ENCODE peak calls at places on chromosomes 16 and 17, in eight cellular contexts. T is trophoblast cell; K is ELR; W is Kasumi-1; N is EH; S is head of caudate nucleus; U is stimulated activated CD4-positive, alpha-beta T cell treated with anti-CD3 and anti-CD28 coated beads, Interleukin-1b, Interleukin-23, amount 100 ng/mL, for 1 hour; G is mucosa of gallbladder. M is an unnamed sample.

GRCh38 chr16:55372792-55373488 is 48.9 kb downstream of the IRX6 start:
- DNase-seq in T (no peak), K (no peak), W (no peak), N (no peak), S (no peak), U (no peak), G (no peak), M (no peak)

GRCh38 chr17:77462101-77462500 is 321.3 kb downstream of the SEC14L1 start:
- DNase-seq in T (no peak), K (no peak), W (peak; percentile 53), N (no peak), S (no peak), U (no peak), G (no peak), M (no peak)

GRCh38 chr16:85275533-85276249 is 163.4 kb upstream of the CIBAR2 start:
- DNase-seq in T (peak; percentile 24), K (peak; percentile 72), W (peak; percentile 45), N (peak; percentile 59), S (peak; percentile 89), U (peak; percentile 63), G (peak; percentile 46), M (peak; percentile 54)

GRCh38 chr16:9929836-9930235 is 252.4 kb downstream of the GRIN2A start:
- DNase-seq in T (no peak), K (no peak), W (no peak), N (no peak), S (no peak), U (no peak), G (no peak), M (no peak)

GRCh38 chr17:78374631-78375274 is 3.7 kb upstream of the PGS1 start:
- DNase-seq in T (peak; percentile 49), K (peak; percentile 90), W (no peak), N (peak; percentile 84), S (no peak), U (no peak), G (no peak), M (no peak)

GRCh38 chr16:90008708-90009145 is 10.5 kb downstream of the DBNDD1 start:
- DNase-seq in T (no peak), K (no peak), W (peak; percentile 82), N (no peak), S (no peak), U (peak; percentile 19), G (no peak), M (peak; percentile 65)

GRCh38 chr16:23539984-23540816 is 16.9 kb downstream of the EARS2 start:
- DNase-seq in T (no peak), K (no peak), W (no peak), N (no peak), S (no peak), U (no peak), G (no peak), M (no peak)

GRCh38 chr17:17191346-17191792 is 14.8 kb downstream of the PLD6 start:
- DNase-seq in T (peak; percentile 13), K (peak; percentile 89), W (no peak), N (peak; percentile 94), S (no peak), U (no peak), G (no peak), M (no peak)

GRCh38 chr17:53391197-53391596 is 431.5 kb upstream of the KIF2B start:
- DNase-seq in T (no peak), K (no peak), W (no peak), N (no peak), S (no peak), U (no peak), G (no peak), M (no peak)

GRCh38 chr17:54882371-54882770 is 18.3 kb upstream of the TOM1L1 start:
- DNase-seq in T (no peak), K (no peak), W (no peak), N (no peak), S (no peak), U (no peak), G (no peak), M (no peak)

GRCh38 chr17:66964083-66964771 is at the start of gene CACNG4:
- DNase-seq in T (no peak), K (no peak), W (no peak), N (no peak), S (peak; percentile 84), U (no peak), G (no peak), M (no peak)

GRCh38 chr16:81902025-81902424 is 109.2 kb downstream of the SDR42E1 start:
- DNase-seq in T (peak; percentile 41), K (peak; percentile 33), W (no peak), N (no peak), S (no peak), U (no peak), G (no peak), M (no peak)

GRCh38 chr17:56597495-56597990 is 4.0 kb downstream of the NOG start:
- DNase-seq in T (peak; percentile 81), K (peak; percentile 60), W (no peak), N (peak; percentile 45), S (no peak), U (no peak), G (no peak), M (no peak)

GRCh38 chr17:83080641-83081560 is 1.5 kb downstream of the METRNL start:
- DNase-seq in T (no peak), K (peak; percentile 63), W (no peak), N (peak; percentile 48), S (peak; percentile 14), U (no peak), G (peak; percentile 38), M (peak; percentile 34)

GRCh38 chr16:17271687-17272086 is 199.1 kb downstream of the XYLT1 start:
- DNase-seq in T (no peak), K (no peak), W (no peak), N (peak; percentile 40), S (peak; percentile 69), U (no peak), G (no peak), M (no peak)

GRCh38 chr16:19136549-19137196 is 22.9 kb downstream of the ITPRIPL2 start:
- DNase-seq in T (peak; percentile 64), K (peak; percentile 15), W (no peak), N (peak; percentile 52), S (peak; percentile 25), U (no peak), G (no peak), M (no peak)

GRCh38 chr17:81348097-81349055 is 46.9 kb upstream of the BAHCC1 start:
- DNase-seq in T (no peak), K (no peak), W (no peak), N (no peak), S (no peak), U (no peak), G (peak; percentile 60), M (no peak)

GRCh38 chr16:20897253-20897896 is 2.8 kb downstream of the DCUN1D3 start:
- DNase-seq in T (no peak), K (peak; percentile 57), W (no peak), N (peak; percentile 48), S (no peak), U (no peak), G (no peak), M (no peak)

GRCh38 chr17:29163563-29163962 is 16.6 kb downstream of the MYO18A start:
- DNase-seq in T (peak; percentile 36), K (no peak), W (no peak), N (peak; percentile 49), S (no peak), U (no peak), G (no peak), M (no peak)

GRCh38 chr17:29573558-29573870 is 5.0 kb downstream of the TP53I13 start:
- DNase-seq in T (no peak), K (no peak), W (no peak), N (no peak), S (no peak), U (no peak), G (no peak), M (no peak)

GRCh38 chr17:2899911-2900310 is 103.7 kb downstream of the RAP1GAP2 start:
- DNase-seq in T (no peak), K (no peak), W (no peak), N (no peak), S (no peak), U (no peak), G (no peak), M (no peak)

GRCh38 chr16:67773569-67774456 is 32.5 kb downstream of the RANBP10 start:
- DNase-seq in T (no peak), K (no peak), W (no peak), N (peak; percentile 23), S (no peak), U (no peak), G (no peak), M (no peak)

GRCh38 chr17:68231536-68231935 is 16.3 kb upstream of the AMZ2 start:
- DNase-seq in T (no peak), K (no peak), W (no peak), N (no peak), S (no peak), U (no peak), G (no peak), M (no peak)

GRCh38 chr17:28407130-28407973 is 1.3 kb upstream of the SLC46A1 start:
- DNase-seq in T (peak; percentile 35), K (no peak), W (no peak), N (no peak), S (no peak), U (no peak), G (no peak), M (no peak)

GRCh38 chr17:17872468-17873345 is 35.9 kb upstream of the SREBF1 start:
- DNase-seq in T (peak; percentile 49), K (peak; percentile 79), W (no peak), N (peak; percentile 21), S (no peak), U (no peak), G (no peak), M (no peak)

GRCh38 chr17:72560303-72561247 is 439.8 kb downstream of the SOX9 start:
- DNase-seq in T (peak; percentile 27), K (peak; percentile 64), W (peak; percentile 78), N (peak; percentile 63), S (peak; percentile 71), U (peak; percentile 13), G (peak; percentile 69), M (peak; percentile 27)

GRCh38 chr17:15651583-15652110 is 32.1 kb upstream of the FBXW10B start:
- DNase-seq in T (peak; percentile 96), K (peak; percentile 99), W (peak; percentile 82), N (peak; percentile 100), S (peak; percentile 35), U (no peak), G (peak; percentile 94), M (no peak)